ENCODE peak calls at places on chromosome 13, in six cellular contexts. M, Q, Y, S, E and K are unnamed samples.

GRCh38 chr13:101575591-101575990 is 123.1 kb downstream of the ITGBL1 start:
- DNase-seq in M (no peak), Q (no peak), Y (no peak), S (no peak), E (no peak), K (no peak)

GRCh38 chr13:110641055-110642015 is 26.0 kb downstream of the NAXD start:
- DNase-seq in M (no peak), Q (no peak), Y (no peak), S (no peak), E (no peak), K (no peak)

GRCh38 chr13:43428545-43429287 is 358.1 kb downstream of the ENOX1 start:
- DNase-seq in M (no peak), Q (no peak), Y (no peak), S (no peak), E (no peak), K (no peak)

GRCh38 chr13:109940637-109941036 is 154.3 kb upstream of the IRS2 start:
- DNase-seq in M (no peak), Q (no peak), Y (no peak), S (no peak), E (no peak), K (no peak)

GRCh38 chr13:58883405-58883804 is 1251.9 kb downstream of the PCDH17 start:
- DNase-seq in M (no peak), Q (no peak), Y (no peak), S (no peak), E (no peak), K (no peak)

GRCh38 chr13:94209110-94209509 is 270.4 kb downstream of the DCT start:
- DNase-seq in M (no peak), Q (no peak), Y (no peak), S (no peak), E (no peak), K (no peak)

GRCh38 chr13:38577048-38577447 is 109.8 kb upstream of the FREM2 start:
- DNase-seq in M (no peak), Q (no peak), Y (no peak), S (no peak), E (peak; percentile 1), K (no peak)

GRCh38 chr13:109655206-109655600 is 131.2 kb downstream of the IRS2 start:
- DNase-seq in M (no peak), Q (no peak), Y (no peak), S (no peak), E (no peak), K (no peak)

GRCh38 chr13:111474136-111475002 is 153.9 kb downstream of the TEX29 start:
- DNase-seq in M (peak; percentile 19), Q (no peak), Y (peak; percentile 38), S (peak; percentile 47), E (peak; percentile 18), K (peak; percentile 21)

GRCh38 chr13:41059466-41059865 is 1.8 kb upstream of the WBP4 start:
- DNase-seq in M (no peak), Q (no peak), Y (no peak), S (no peak), E (no peak), K (no peak)

GRCh38 chr13:75838366-75839017 is 202.4 kb downstream of the LMO7 start:
- DNase-seq in M (no peak), Q (no peak), Y (no peak), S (no peak), E (no peak), K (no peak)

GRCh38 chr13:25095862-25096453 is at the start of gene PABPC3:
- DNase-seq in M (no peak), Q (no peak), Y (no peak), S (no peak), E (no peak), K (no peak)

GRCh38 chr13:110444226-110444653 is 117.3 kb downstream of the RAB20 start:
- DNase-seq in M (no peak), Q (no peak), Y (no peak), S (no peak), E (no peak), K (peak; percentile 8)

GRCh38 chr13:23991119-23991518 is 93.8 kb upstream of the C1QTNF9B start:
- DNase-seq in M (no peak), Q (no peak), Y (no peak), S (no peak), E (no peak), K (no peak)

GRCh38 chr13:24135674-24136300 is 24.7 kb upstream of the SPATA13 start:
- DNase-seq in M (no peak), Q (no peak), Y (no peak), S (no peak), E (no peak), K (no peak)

GRCh38 chr13:110445183-110445582 is 116.3 kb downstream of the RAB20 start:
- DNase-seq in M (no peak), Q (no peak), Y (no peak), S (no peak), E (no peak), K (no peak)

DNA sequence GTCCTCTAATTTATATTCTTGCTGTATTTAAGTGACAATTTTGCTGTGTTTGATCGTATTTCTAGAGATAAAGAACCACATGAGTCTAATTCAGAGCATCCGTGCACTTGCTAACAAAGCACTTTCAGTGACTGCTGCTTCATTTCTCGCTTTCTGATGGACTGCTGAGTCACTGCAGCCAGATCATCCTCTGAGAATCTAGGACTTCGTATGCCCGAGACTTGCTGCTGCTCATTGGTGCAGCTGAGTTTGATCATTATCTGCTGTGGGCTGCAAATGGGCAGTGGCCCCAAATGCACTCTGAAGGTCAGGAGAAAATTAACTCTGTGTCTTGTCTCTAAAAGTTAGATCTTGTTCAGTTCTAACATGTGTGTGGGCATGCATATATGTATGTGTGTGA is 342.5 kb downstream of the MTUS2 start:
- DNase-seq in M (no peak), Q (no peak), Y (no peak), S (no peak), E (no peak), K (no peak)
- H3K27me3 ChIP-seq in M (no peaks in the 10 kb centered on the region), Q (no peaks in the 10 kb centered on the region), Y (no peaks in the 10 kb centered on the region), S (no peaks in the 10 kb centered on the region), E (no peaks in the 10 kb centered on the region), K (peaks cover 16% of the 10 kb centered on the region)

GRCh38 chr13:48235100-48235813 is 2.3 kb downstream of the ITM2B start:
- DNase-seq in M (no peak), Q (peak; percentile 45), Y (peak; percentile 64), S (no peak), E (no peak), K (no peak)

GRCh38 chr13:48236528-48237353 is 3.7 kb downstream of the ITM2B start:
- DNase-seq in M (no peak), Q (no peak), Y (no peak), S (no peak), E (no peak), K (no peak)

GRCh38 chr13:48234652-48235099 is 1.7 kb downstream of the ITM2B start:
- DNase-seq in M (no peak), Q (no peak), Y (no peak), S (no peak), E (no peak), K (no peak)

GRCh38 chr13:48233886-48234488 is 981 bp downstream of the ITM2B start:
- DNase-seq in M (no peak), Q (peak; percentile 30), Y (no peak), S (no peak), E (no peak), K (no peak)

GRCh38 chr13:48235814-48236135 is 2.8 kb downstream of the ITM2B start:
- DNase-seq in M (no peak), Q (no peak), Y (no peak), S (no peak), E (no peak), K (no peak)
- H3K4me1 ChIP-seq in M (peaks cover 15% of the 10 kb centered on the region), Q (peaks cover 8% of the 10 kb centered on the region), Y (no peaks in the 10 kb centered on the region), S (peaks cover 9% of the 10 kb centered on the region), E (peaks cover 67% of the 10 kb centered on the region), K (peaks cover 9% of the 10 kb centered on the region)

DNA sequence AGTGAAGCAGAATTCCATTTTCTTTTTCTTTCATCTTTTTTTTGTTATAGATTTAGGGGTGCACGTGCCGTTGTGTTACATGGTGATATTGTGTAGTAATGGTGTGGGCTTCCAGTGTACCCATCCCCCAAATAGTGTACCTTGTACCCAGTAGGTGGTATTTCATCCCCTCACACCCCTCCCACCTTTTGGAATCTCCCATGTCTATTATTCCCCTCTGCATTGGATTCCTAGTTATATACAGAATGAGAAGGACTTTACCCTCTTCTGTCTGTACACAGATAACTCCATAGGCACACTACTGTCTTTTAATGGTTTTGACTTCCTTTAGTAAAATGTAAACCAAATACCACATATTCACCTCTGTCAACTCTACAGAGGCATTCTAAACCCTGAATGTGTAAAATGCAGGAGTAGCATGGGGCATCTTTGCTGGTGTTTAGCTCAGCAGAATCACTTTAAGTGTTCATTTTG is 28.0 kb downstream of the FRY start:
- DNase-seq in M (no peak), Q (no peak), Y (no peak), S (no peak), E (peak; percentile 98), K (no peak)
- TF ChIP-seq ZNF274 in M (no peak), Q (no peak), Y (no peak), S (no peak), E (no peak), K (no peak)

DNA sequence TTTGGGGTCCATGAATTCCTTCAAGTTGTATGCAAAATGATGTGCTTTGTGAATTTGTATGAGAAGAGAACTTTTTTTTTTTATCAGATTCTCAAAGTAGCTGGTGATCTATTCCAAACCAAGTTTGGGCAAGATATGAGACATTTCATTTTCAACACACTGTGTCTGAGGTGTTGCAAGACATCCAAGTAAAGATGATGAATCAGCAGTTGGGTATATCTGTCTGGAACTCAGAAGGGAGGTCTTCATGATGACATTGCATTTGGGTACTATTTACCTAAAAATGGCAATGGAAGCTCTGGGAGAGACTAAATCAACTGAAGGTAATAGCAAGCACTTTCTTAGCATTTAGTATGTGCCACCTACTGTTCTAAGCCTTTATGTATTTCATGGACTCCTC is 2.8 kb downstream of the FAM124A start:
- DNase-seq in M (no peak), Q (no peak), Y (no peak), S (no peak), E (no peak), K (no peak)
- H3K27me3 ChIP-seq in M (peaks cover 28% of the 10 kb centered on the region), Q (peaks cover 28% of the 10 kb centered on the region), Y (peaks cover 11% of the 10 kb centered on the region), S (no peaks in the 10 kb centered on the region), E (peaks cover 4% of the 10 kb centered on the region), K (no peaks in the 10 kb centered on the region)